ENCODE peak calls at places on chromosomes 7 and 10, in six cellular contexts. U is activated T-cell treated with anti-CD3 and anti-CD28 coated beads, Interleukin-2, amount 50 U/mL, for 48 hours; S is HL-60; Q is stimulated activated CD8-positive, alpha-beta memory T cell treated with anti-CD3 and anti-CD28 coated beads, Interleukin-4, amount 100 ng/mL, for 4 hours; P is HTR-8/SVneo; H is nephron progenitor cell. L is an unnamed sample.
A peak's percentile ranks its signal among the peaks of the same experiment; 100 is the strongest.

GRCh38 chr10:77179015-77179695 is 458.5 kb downstream of the KCNMA1 start:
- DNase-seq in U (no peak), S (no peak), Q (no peak), P (peak; percentile 60), H (no peak), L (peak; percentile 77)

GRCh38 chr7:131507592-131508331 is 48.7 kb downstream of the PODXL start:
- DNase-seq in U (peak; percentile 89), S (peak; percentile 67), Q (peak; percentile 46), P (peak; percentile 47), H (peak; percentile 86), L (no peak)

GRCh38 chr7:107728276-107728675 is 15.7 kb upstream of the CBLL1 start:
- DNase-seq in U (no peak), S (no peak), Q (no peak), P (no peak), H (no peak), L (no peak)

GRCh38 chr7:120091807-120092206 is 181.2 kb upstream of the KCND2 start:
- DNase-seq in U (no peak), S (no peak), Q (no peak), P (no peak), H (no peak), L (no peak)

GRCh38 chr7:73919694-73920375 is 58.9 kb downstream of the TMEM270 start:
- DNase-seq in U (no peak), S (no peak), Q (no peak), P (no peak), H (no peak), L (no peak)

GRCh38 chr10:68561804-68562649 is 1.9 kb downstream of the TET1 start:
- DNase-seq in U (no peak), S (no peak), Q (no peak), P (no peak), H (peak; percentile 52), L (no peak)

GRCh38 chr10:70227548-70228320 is 5.5 kb downstream of the PPA1 start:
- DNase-seq in U (no peak), S (no peak), Q (no peak), P (no peak), H (no peak), L (no peak)

GRCh38 chr7:134736381-134736780 is 43.1 kb upstream of the CALD1 start:
- DNase-seq in U (no peak), S (no peak), Q (no peak), P (no peak), H (no peak), L (no peak)

GRCh38 chr7:39605087-39605486 is 18.3 kb upstream of the RALA start:
- DNase-seq in U (no peak), S (no peak), Q (no peak), P (no peak), H (no peak), L (no peak)

GRCh38 chr10:22438714-22439113 is 93.4 kb downstream of the SPAG6 start:
- DNase-seq in U (no peak), S (no peak), Q (no peak), P (no peak), H (no peak), L (no peak)

GRCh38 chr7:74026406-74027123 is 1.4 kb upstream of the ELN start:
- DNase-seq in U (peak; percentile 81), S (peak; percentile 58), Q (peak; percentile 18), P (peak; percentile 58), H (peak; percentile 86), L (peak; percentile 29)

GRCh38 chr10:20767028-20767427 is 130.1 kb downstream of the NEBL start:
- DNase-seq in U (no peak), S (no peak), Q (no peak), P (peak; percentile 0), H (no peak), L (no peak)

GRCh38 chr7:96212474-96212873 is 109.4 kb downstream of the SLC25A13 start:
- DNase-seq in U (no peak), S (no peak), Q (no peak), P (no peak), H (no peak), L (no peak)

GRCh38 chr7:28920424-28920823 is 37.7 kb downstream of the TRIL start:
- DNase-seq in U (no peak), S (no peak), Q (no peak), P (no peak), H (no peak), L (no peak)

GRCh38 chr7:112877671-112878460 is 87.7 kb upstream of the TMEM168 start:
- DNase-seq in U (no peak), S (no peak), Q (no peak), P (no peak), H (no peak), L (no peak)

GRCh38 chr10:100653957-100654834 is 91.2 kb upstream of the PAX2 start:
- DNase-seq in U (peak; percentile 59), S (peak; percentile 40), Q (no peak), P (no peak), H (peak; percentile 83), L (no peak)

GRCh38 chr10:13039761-13040160 is 38.2 kb upstream of the CCDC3 start:
- DNase-seq in U (no peak), S (no peak), Q (no peak), P (no peak), H (no peak), L (no peak)

GRCh38 chr10:13219685-13220670 is 14.2 kb downstream of the UCMA start:
- DNase-seq in U (peak; percentile 22), S (peak; percentile 26), Q (no peak), P (no peak), H (no peak), L (no peak)

GRCh38 chr10:110413049-110413783 is 84.5 kb upstream of the DUSP5 start:
- DNase-seq in U (peak; percentile 68), S (no peak), Q (no peak), P (no peak), H (no peak), L (no peak)

GRCh38 chr10:5497289-5497688 is 2.1 kb downstream of the CALML5 start:
- DNase-seq in U (no peak), S (no peak), Q (no peak), P (no peak), H (no peak), L (no peak)

GRCh38 chr10:60335708-60336107 is 54.0 kb downstream of the ANK3 start:
- DNase-seq in U (no peak), S (no peak), Q (no peak), P (no peak), H (no peak), L (no peak)

GRCh38 chr7:142375710-142376313 is 118.0 kb upstream of the PRSS58 start:
- DNase-seq in U (peak; percentile 49), S (peak; percentile 71), Q (no peak), P (no peak), H (peak; percentile 40), L (no peak)

GRCh38 chr7:150399421-150399820 is 20.3 kb downstream of the ZNF775 start:
- DNase-seq in U (no peak), S (no peak), Q (no peak), P (no peak), H (no peak), L (no peak)

GRCh38 chr10:60170250-60170649 is 219.4 kb downstream of the ANK3 start:
- DNase-seq in U (no peak), S (no peak), Q (no peak), P (no peak), H (no peak), L (no peak)

GRCh38 chr7:84139986-84140729 is 54.4 kb downstream of the SEMA3A start:
- DNase-seq in U (no peak), S (no peak), Q (no peak), P (no peak), H (no peak), L (no peak)

GRCh38 chr7:150406565-150407421 is 27.7 kb downstream of the ZNF775 start:
- DNase-seq in U (peak; percentile 60), S (no peak), Q (no peak), P (no peak), H (no peak), L (no peak)

GRCh38 chr10:89159761-89160160 is 47.4 kb downstream of the CH25H start:
- DNase-seq in U (no peak), S (no peak), Q (no peak), P (no peak), H (no peak), L (no peak)

GRCh38 chr7:67590649-67591048 is 594.0 kb downstream of the TYW1 start:
- DNase-seq in U (no peak), S (no peak), Q (no peak), P (no peak), H (no peak), L (no peak)

GRCh38 chr10:132319853-132320669 is 11.9 kb upstream of the LRRC27 start:
- DNase-seq in U (peak; percentile 69), S (peak; percentile 75), Q (no peak), P (peak; percentile 73), H (no peak), L (peak; percentile 70)

GRCh38 chr7:25758559-25758958 is 393.4 kb upstream of the NFE2L3 start:
- DNase-seq in U (no peak), S (no peak), Q (no peak), P (no peak), H (no peak), L (no peak)

GRCh38 chr10:43202657-43203490 is 64.0 kb downstream of the RASGEF1A start:
- DNase-seq in U (peak; percentile 64), S (no peak), Q (peak; percentile 29), P (no peak), H (peak; percentile 83), L (no peak)

GRCh38 chr10:114068054-114068707 is 24.5 kb downstream of the ADRB1 start:
- DNase-seq in U (no peak), S (no peak), Q (no peak), P (no peak), H (no peak), L (no peak)

GRCh38 chr10:62244785-62245595 is 23.7 kb downstream of the RTKN2 start:
- DNase-seq in U (peak; percentile 40), S (peak; percentile 39), Q (peak; percentile 9), P (no peak), H (peak; percentile 18), L (no peak)

GRCh38 chr10:131101011-131101410 is 210.5 kb downstream of the TCERG1L start:
- DNase-seq in U (no peak), S (no peak), Q (no peak), P (no peak), H (no peak), L (no peak)